ENCODE peak calls at places on chromosomes 6 and 20, in four cellular contexts. One of them, this sample, is unnamed.

GRCh38 chr6:77089776-77090175 is 373.5 kb downstream of the HTR1B start:
- DNase-seq in K562: no peak
- DNase-seq in GM12891: no peak
- DNase-seq in GM12878: no peak
- DNase-seq in this sample: no peak

GRCh38 chr6:43784049-43784855 is 14.2 kb downstream of the VEGFA start:
- DNase-seq in K562: no peak
- DNase-seq in GM12878: no peak
- DNase-seq in GM12891: no peak
- DNase-seq in this sample: no peak

GRCh38 chr6:27441001-27441400 is 31.9 kb downstream of the ZNF184 start:
- DNase-seq in GM12891: no peak
- DNase-seq in GM12878: no peak
- DNase-seq in K562: no peak
- DNase-seq in this sample: no peak

GRCh38 chr6:124073021-124073420 is 269.4 kb downstream of the NKAIN2 start:
- DNase-seq in GM12878: no peak
- DNase-seq in K562: no peak
- DNase-seq in GM12891: no peak
- DNase-seq in this sample: no peak

GRCh38 chr6:18147160-18147559 is 7.7 kb downstream of the TPMT start:
- DNase-seq in GM12878: no peak
- DNase-seq in K562: no peak
- DNase-seq in GM12891: no peak
- DNase-seq in this sample: no peak

GRCh38 chr6:116387374-116387773 is 16.6 kb downstream of the DSE start:
- DNase-seq in GM12878: no peak
- DNase-seq in GM12891: no peak
- DNase-seq in K562: no peak
- DNase-seq in this sample: peak; percentile 39

GRCh38 chr20:37922016-37922415 is 19.1 kb downstream of the VSTM2L start:
- DNase-seq in GM12891: no peak
- DNase-seq in K562: no peak
- DNase-seq in GM12878: peak; percentile 85
- DNase-seq in this sample: no peak

GRCh38 chr6:98957440-98957839 is 9.7 kb upstream of the FBXL4 start:
- DNase-seq in GM12878: no peak
- DNase-seq in GM12891: no peak
- DNase-seq in K562: no peak
- DNase-seq in this sample: no peak

GRCh38 chr20:953742-954141 is 37.6 kb upstream of the ANGPT4 start:
- DNase-seq in K562: no peak
- DNase-seq in GM12878: no peak
- DNase-seq in GM12891: no peak
- DNase-seq in this sample: no peak

GRCh38 chr20:23122321-23122720 is 36.2 kb upstream of the CD93 start:
- DNase-seq in GM12891: no peak
- DNase-seq in GM12878: no peak
- DNase-seq in K562: no peak
- DNase-seq in this sample: no peak

GRCh38 chr20:45967551-45968080 is 4.4 kb downstream of the ZNF335 start:
- DNase-seq in GM12891: no peak
- DNase-seq in GM12878: no peak
- DNase-seq in K562: no peak
- DNase-seq in this sample: no peak

GRCh38 chr20:37680420-37680819 is 13.4 kb upstream of the CTNNBL1 start:
- DNase-seq in GM12891: no peak
- DNase-seq in GM12878: no peak
- DNase-seq in K562: no peak
- DNase-seq in this sample: no peak

GRCh38 chr20:9200620-9201019 is 131.7 kb downstream of the PLCB4 start:
- DNase-seq in GM12891: no peak
- DNase-seq in GM12878: no peak
- DNase-seq in K562: no peak
- DNase-seq in this sample: no peak

GRCh38 chr20:53706008-53706481 is 112.4 kb upstream of the ZNF217 start:
- DNase-seq in GM12878: no peak
- DNase-seq in K562: no peak
- DNase-seq in GM12891: no peak
- DNase-seq in this sample: no peak

GRCh38 chr6:135163440-135163738 is 17.7 kb upstream of the MYB start:
- DNase-seq in K562: no peak
- DNase-seq in GM12878: peak; percentile 84
- DNase-seq in GM12891: no peak
- DNase-seq in this sample: no peak

GRCh38 chr20:50110141-50111047 is 2.6 kb downstream of the UBE2V1 start:
- DNase-seq in GM12878: peak; percentile 52
- DNase-seq in K562: no peak
- DNase-seq in GM12891: no peak
- DNase-seq in this sample: no peak

GRCh38 chr6:106101466-106101865 is 15.3 kb downstream of the PRDM1 start:
- DNase-seq in GM12878: no peak
- DNase-seq in K562: no peak
- DNase-seq in GM12891: no peak
- DNase-seq in this sample: no peak

DNA sequence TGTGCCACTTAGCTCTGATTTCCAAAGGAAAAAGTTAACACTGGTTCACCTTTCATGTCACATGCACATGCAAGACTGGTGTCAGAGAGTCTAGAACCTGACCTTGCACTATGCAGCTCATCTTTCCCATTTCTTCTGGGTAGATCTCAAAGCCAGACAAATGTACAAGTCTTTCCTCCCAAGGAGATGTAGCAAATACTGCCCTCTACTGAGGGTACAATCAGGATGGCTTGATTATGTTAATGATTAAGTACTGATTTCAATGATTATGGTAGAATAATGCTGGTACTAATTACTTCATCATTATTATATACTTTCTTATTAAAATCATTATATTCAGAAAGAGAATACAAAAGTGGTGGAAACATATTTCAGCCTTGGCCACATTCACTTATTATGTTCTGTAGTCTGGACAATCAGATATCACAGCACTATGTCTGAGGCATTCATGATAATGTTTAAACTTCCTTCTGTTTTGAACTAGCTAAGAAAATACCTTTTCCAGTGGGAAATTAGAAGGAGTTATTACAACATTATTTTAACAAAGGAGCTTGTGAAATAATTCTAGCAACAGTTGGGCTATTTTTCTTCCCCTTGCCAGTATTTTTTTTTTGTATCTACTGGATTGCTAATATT is 68.5 kb upstream of the FOXO3 start:
- DNase-seq in GM12878: no peak
- DNase-seq in GM12891: no peak
- DNase-seq in K562: peak; percentile 15
- DNase-seq in this sample: no peak
- TF ChIP-seq SPI1 in GM12878: no peak
- TF ChIP-seq SPI1 in GM12891: no peak
- TF ChIP-seq SPI1 in K562: no peak
- TF ChIP-seq SPI1 in this sample: no peak

GRCh38 chr6:163739968-163740367 is 325.4 kb downstream of the QKI start:
- DNase-seq in GM12878: no peak
- DNase-seq in K562: no peak
- DNase-seq in GM12891: no peak
- DNase-seq in this sample: no peak

GRCh38 chr6:163741342-163741741 is 326.8 kb downstream of the QKI start:
- DNase-seq in GM12878: no peak
- DNase-seq in K562: no peak
- DNase-seq in GM12891: no peak
- DNase-seq in this sample: no peak

GRCh38 chr6:163744256-163744925 is 329.9 kb downstream of the QKI start:
- DNase-seq in GM12891: no peak
- DNase-seq in K562: no peak
- DNase-seq in GM12878: no peak
- DNase-seq in this sample: no peak

GRCh38 chr6:163743796-163744195 is 329.3 kb downstream of the QKI start:
- DNase-seq in K562: no peak
- DNase-seq in GM12878: no peak
- DNase-seq in GM12891: no peak
- DNase-seq in this sample: no peak

GRCh38 chr6:163741743-163742363 is 327.3 kb downstream of the QKI start:
- DNase-seq in GM12891: no peak
- DNase-seq in K562: peak; percentile 66
- DNase-seq in GM12878: no peak
- DNase-seq in this sample: no peak
- TF ChIP-seq SPI1 in GM12891: no peak
- TF ChIP-seq SPI1 in K562: no peak
- TF ChIP-seq SPI1 in GM12878: no peak
- TF ChIP-seq SPI1 in this sample: no peak

DNA sequence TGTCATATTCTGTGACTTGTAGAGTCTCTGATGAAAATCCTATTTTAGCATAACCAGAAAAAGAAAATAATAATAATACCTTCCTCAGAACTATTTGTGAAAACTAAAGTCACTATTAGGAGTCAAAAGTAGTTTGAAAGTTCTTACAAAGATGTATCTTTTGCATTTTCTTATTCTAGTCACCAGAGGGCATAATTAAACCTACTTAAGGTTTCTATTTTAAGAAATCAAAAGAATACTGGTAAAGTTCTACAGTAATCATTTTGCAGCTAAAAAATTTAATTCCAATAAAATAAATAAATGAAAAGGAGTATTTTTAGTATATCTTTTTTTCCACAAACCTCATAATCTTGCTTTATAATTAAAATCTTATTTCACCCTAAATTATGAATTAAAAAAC is 28.0 kb upstream of the MCM9 start:
- DNase-seq in GM12878: no peak
- DNase-seq in K562: no peak
- DNase-seq in GM12891: no peak
- DNase-seq in this sample: no peak
- TF ChIP-seq SPI1 in GM12878: no peak
- TF ChIP-seq SPI1 in K562: no peak
- TF ChIP-seq SPI1 in GM12891: no peak
- TF ChIP-seq SPI1 in this sample: no peak

GRCh38 chr6:73798592-73798991 is 102.6 kb downstream of the CD109 start:
- DNase-seq in GM12878: no peak
- DNase-seq in GM12891: no peak
- DNase-seq in K562: no peak
- DNase-seq in this sample: no peak
- TF ChIP-seq SPI1 in GM12878: no peak
- TF ChIP-seq SPI1 in GM12891: no peak
- TF ChIP-seq SPI1 in K562: no peak
- TF ChIP-seq SPI1 in this sample: no peak

This sample was measured in HL-60.